ENCODE peak calls at places on chromosomes 7 and 10, in seven cellular contexts. E, R, D, H, G, T and M are unnamed samples.

GRCh38 chr10:72344932-72345331 is 9.8 kb downstream of the DNAJB12 start:
- DNase-seq in E (no peak), R (no peak), D (no peak), H (no peak), G (no peak), T (no peak), M (no peak)

GRCh38 chr10:43407148-43407575 is 1.8 kb downstream of the HNRNPF start:
- DNase-seq in E (peak; percentile 72), R (no peak), D (peak; percentile 58), H (peak; percentile 36), G (peak; percentile 73), T (peak; percentile 74), M (no peak)

GRCh38 chr7:15607541-15608210 is 45.9 kb upstream of the AGMO start:
- DNase-seq in E (no peak), R (no peak), D (no peak), H (no peak), G (no peak), T (no peak), M (no peak)

GRCh38 chr10:70417568-70417967 is 13.6 kb downstream of the EIF4EBP2 start:
- DNase-seq in E (no peak), R (no peak), D (no peak), H (peak; percentile 52), G (no peak), T (no peak), M (no peak)

GRCh38 chr10:79093658-79094411 is 25.1 kb downstream of the ZMIZ1 start:
- DNase-seq in E (peak; percentile 64), R (no peak), D (peak; percentile 87), H (peak; percentile 81), G (peak; percentile 89), T (peak; percentile 86), M (peak; percentile 70)

GRCh38 chr7:157708896-157709295 is 372.1 kb downstream of the DNAJB6 start:
- DNase-seq in E (no peak), R (no peak), D (no peak), H (no peak), G (no peak), T (peak; percentile 37), M (peak; percentile 62)

GRCh38 chr7:151809864-151810170 is 67.1 kb downstream of the PRKAG2 start:
- DNase-seq in E (no peak), R (no peak), D (peak; percentile 3), H (no peak), G (no peak), T (no peak), M (no peak)

GRCh38 chr7:140899883-140900282 is 24.8 kb downstream of the BRAF start:
- DNase-seq in E (no peak), R (no peak), D (no peak), H (no peak), G (no peak), T (no peak), M (no peak)

GRCh38 chr7:158917818-158918217 is 61.5 kb downstream of the DYNC2I1 start:
- DNase-seq in E (no peak), R (no peak), D (no peak), H (no peak), G (no peak), T (no peak), M (no peak)

GRCh38 chr7:120344276-120344675 is 71.3 kb downstream of the KCND2 start:
- DNase-seq in E (no peak), R (no peak), D (no peak), H (no peak), G (no peak), T (no peak), M (no peak)

GRCh38 chr10:43090188-43090587 is 13.3 kb downstream of the RET start:
- DNase-seq in E (no peak), R (no peak), D (peak; percentile 44), H (no peak), G (no peak), T (no peak), M (no peak)

GRCh38 chr10:42976353-42977031 is 100.4 kb upstream of the RET start:
- DNase-seq in E (no peak), R (no peak), D (no peak), H (no peak), G (no peak), T (no peak), M (no peak)

GRCh38 chr7:113521468-113521867 is 397.3 kb downstream of the PPP1R3A start:
- DNase-seq in E (no peak), R (no peak), D (no peak), H (peak; percentile 8), G (no peak), T (no peak), M (no peak)

GRCh38 chr10:102643346-102644065 is 773 bp upstream of the TRIM8 start:
- DNase-seq in E (peak; percentile 75), R (peak; percentile 38), D (peak; percentile 76), H (peak; percentile 74), G (peak; percentile 67), T (peak; percentile 89), M (no peak)

GRCh38 chr7:101179117-101179779 is 845 bp downstream of the NAT16 start:
- DNase-seq in E (no peak), R (no peak), D (no peak), H (no peak), G (no peak), T (no peak), M (no peak)
- H3K4me3 ChIP-seq in E (no peak overlapping the region), R (no peak overlapping the region), D (no peak overlapping the region), H (no peak overlapping the region), G (no peak overlapping the region), T (no peak overlapping the region), M (no peak overlapping the region)

DNA sequence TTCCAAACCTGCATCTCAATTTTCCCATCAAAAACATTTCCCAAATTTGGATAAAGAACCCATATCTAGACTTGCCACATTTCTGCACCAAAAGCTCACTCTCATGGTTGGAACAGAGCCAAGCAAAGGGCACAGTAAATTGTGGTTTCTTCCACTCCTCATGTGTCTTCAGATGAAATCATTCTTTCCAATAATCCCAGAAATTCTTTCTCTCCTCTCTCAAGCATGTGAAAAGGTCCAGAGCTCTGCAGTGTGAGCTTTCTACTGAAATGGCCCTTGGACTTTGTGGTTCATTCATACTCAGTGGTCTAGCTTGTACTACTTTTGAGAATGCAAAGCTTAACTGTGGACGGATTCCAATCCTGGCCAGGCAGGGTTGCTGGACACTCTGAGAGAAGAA is 19.8 kb downstream of the PRSS2 start:
- DNase-seq in E (no peak), R (no peak), D (no peak), H (no peak), G (no peak), T (no peak), M (no peak)
- TF ChIP-seq POLR2A in E (no peak), R (no peak), D (no peak), H (no peak), G (no peak), T (no peak), M (no peak)

GRCh38 chr7:128872394-128872824 is 9.8 kb downstream of the ATP6V1F start:
- DNase-seq in E (no peak), R (no peak), D (no peak), H (no peak), G (no peak), T (no peak), M (no peak)
- TF ChIP-seq CTCF in E (no peak), R (peak; percentile 73), D (no peak), H (no peak), G (no peak), T (no peak), M (no peak)

GRCh38 chr10:37101261-37101660 is 24.1 kb upstream of the ANKRD30A start:
- DNase-seq in E (no peak), R (no peak), D (no peak), H (no peak), G (no peak), T (no peak), M (no peak)
- H3K4me3 ChIP-seq in E (no peak overlapping the region), R (no peak overlapping the region), D (no peak overlapping the region), H (no peak overlapping the region), G (no peak overlapping the region), T (no peak overlapping the region), M (no peak overlapping the region)

GRCh38 chr7:47817922-47818321 is 130.3 kb downstream of the PKD1L1 start:
- DNase-seq in E (no peak), R (no peak), D (no peak), H (no peak), G (no peak), T (no peak), M (peak; percentile 83)
- TF ChIP-seq POLR2A in E (no peak), R (no peak), D (no peak), H (no peak), G (no peak), T (no peak), M (no peak)